ENCODE peak calls at places on chromosomes 5 and 9, in four cellular contexts. T, M, I and Y are unnamed samples.

GRCh38 chr5:33939863-33940262 is 3.7 kb downstream of the RXFP3 start:
- DNase-seq in T (no peak), M (no peak), I (no peak), Y (peak)

GRCh38 chr9:621199-621860 is 220.2 kb upstream of the DMRT1 start:
- DNase-seq in T (no peak), M (no peak), I (no peak), Y (no peak)

GRCh38 chr9:34492051-34492450 is 30.7 kb downstream of the ENHO start:
- DNase-seq in T (no peak), M (no peak), I (no peak), Y (no peak)

GRCh38 chr5:177471610-177472356 is 1.7 kb downstream of the DBN1 start:
- DNase-seq in T (no peak), M (no peak), I (no peak), Y (no peak)

GRCh38 chr9:9820411-9820810 is 792.4 kb downstream of the PTPRD start:
- DNase-seq in T (no peak), M (no peak), I (no peak), Y (peak)

GRCh38 chr5:172806897-172807672 is 27.0 kb upstream of the ERGIC1 start:
- DNase-seq in T (no peak), M (peak), I (peak), Y (peak)

GRCh38 chr5:148179234-148179824 is 11.0 kb downstream of the SPINK14 start:
- DNase-seq in T (peak), M (no peak), I (no peak), Y (peak)

GRCh38 chr9:116641292-116642059 is 45.6 kb upstream of the TRIM32 start:
- DNase-seq in T (no peak), M (no peak), I (no peak), Y (no peak)

GRCh38 chr5:134524219-134524825 is 1.1 kb upstream of the JADE2 start:
- DNase-seq in T (no peak), M (peak), I (peak), Y (peak)

GRCh38 chr5:176743136-176743827 is 67.1 kb upstream of the UNC5A start:
- DNase-seq in T (no peak), M (peak), I (peak), Y (no peak)

GRCh38 chr9:37840560-37841194 is 40.1 kb downstream of the DCAF10 start:
- DNase-seq in T (no peak), M (no peak), I (no peak), Y (peak)

DNA sequence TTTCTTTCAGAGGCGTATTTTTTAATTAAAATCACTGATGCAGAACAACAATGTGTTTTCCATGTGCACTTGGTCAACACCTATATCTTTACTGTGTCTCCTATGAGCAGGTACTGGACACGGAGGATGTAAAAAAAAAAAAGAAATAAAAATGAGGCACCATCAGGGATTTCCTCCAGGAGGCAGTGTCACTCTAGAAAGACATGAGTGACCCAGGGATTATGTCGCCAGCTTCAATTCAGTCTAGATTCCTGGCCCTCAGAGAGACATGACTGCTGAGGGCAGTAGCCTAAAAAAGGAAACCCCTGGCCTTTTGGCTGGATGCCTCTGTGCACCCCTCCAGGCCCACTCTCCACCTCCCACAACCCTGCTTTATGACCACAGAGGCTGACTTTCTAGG is 18.3 kb upstream of the IL33 start:
- DNase-seq in T (peak), M (peak), I (no peak), Y (no peak)
- H2AFZ ChIP-seq in T (no peak), M (no peak), I (no peak), Y (no peak)

GRCh38 chr9:109254317-109254716 is 66.5 kb downstream of the EPB41L4B start:
- DNase-seq in T (no peak), M (no peak), I (no peak), Y (peak)
- H2BK15ac ChIP-seq in T (no peak), M (no peak), I (no peak), Y (no peak)

GRCh38 chr9:102362463-102363138 is 624.2 kb upstream of the GRIN3A start:
- DNase-seq in T (no peak), M (peak), I (no peak), Y (no peak)
- H2BK12ac ChIP-seq in T (no peak), M (no peak), I (no peak), Y (no peak)

GRCh38 chr5:107285772-107286171 is 385.0 kb downstream of the EFNA5 start:
- DNase-seq in T (no peak), M (no peak), I (no peak), Y (no peak)

GRCh38 chr5:107284822-107285510 is 385.8 kb downstream of the EFNA5 start:
- DNase-seq in T (no peak), M (no peak), I (no peak), Y (peak)

GRCh38 chr5:107290780-107291398 is 379.8 kb downstream of the EFNA5 start:
- DNase-seq in T (no peak), M (no peak), I (no peak), Y (no peak)

GRCh38 chr5:107286447-107287098 is 384.2 kb downstream of the EFNA5 start:
- DNase-seq in T (no peak), M (no peak), I (no peak), Y (no peak)

GRCh38 chr5:107289030-107289714 is 381.6 kb downstream of the EFNA5 start:
- DNase-seq in T (no peak), M (no peak), I (no peak), Y (no peak)
- H2AFZ ChIP-seq in T (no peak), M (no peak), I (no peak), Y (no peak)

GRCh38 chr9:107333363-107333762 is 50.3 kb downstream of the RAD23B start:
- DNase-seq in T (no peak), M (no peak), I (no peak), Y (no peak)
- H2BK15ac ChIP-seq in T (no peak), M (no peak), I (no peak), Y (no peak)

DNA sequence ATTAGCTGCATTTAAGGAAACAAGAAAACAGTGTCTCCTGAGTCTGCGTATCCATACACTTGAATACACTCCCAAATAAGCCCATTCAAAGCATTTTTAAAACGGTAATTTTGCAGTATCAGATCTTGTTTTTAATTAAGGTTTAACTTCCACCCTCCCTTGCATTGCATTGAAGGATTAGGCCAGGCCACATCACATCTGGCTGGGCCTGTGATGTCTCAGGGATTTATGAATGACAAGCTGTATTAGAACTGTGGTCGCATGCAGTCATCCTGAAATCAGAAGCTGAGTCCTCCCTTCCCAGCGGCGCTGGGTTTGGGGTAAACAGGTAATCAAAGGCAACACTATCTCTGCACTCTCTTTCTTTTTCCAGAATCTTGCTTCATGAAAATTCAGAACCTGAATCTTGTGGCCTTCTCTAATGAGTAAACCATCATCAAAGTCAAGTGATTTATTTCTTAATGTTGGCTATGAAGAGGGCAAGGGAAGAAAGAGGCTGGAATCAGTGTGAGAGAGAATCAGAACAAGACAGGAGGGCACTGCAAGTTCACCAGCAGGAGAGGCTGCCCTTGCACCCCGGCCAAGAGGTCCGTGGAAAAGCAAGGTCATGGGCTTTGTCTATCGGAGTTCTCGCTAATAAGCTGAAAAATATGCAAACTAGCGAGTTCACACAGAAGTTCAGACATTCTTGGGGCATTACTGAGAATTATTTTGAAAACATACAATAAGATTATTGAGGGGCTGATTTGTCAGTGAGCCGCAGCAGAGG is 80.0 kb upstream of the ZSWIM6 start:
- DNase-seq in T (no peak), M (no peak), I (no peak), Y (no peak)
- H2BK12ac ChIP-seq in T (no peak), M (no peak), I (no peak), Y (no peak)

GRCh38 chr5:38796739-38797108 is 49.1 kb upstream of the OSMR start:
- DNase-seq in T (no peak), M (no peak), I (no peak), Y (no peak)

GRCh38 chr5:38797838-38798237 is 48.0 kb upstream of the OSMR start:
- DNase-seq in T (no peak), M (no peak), I (no peak), Y (no peak)

GRCh38 chr5:38794986-38795385 is 50.8 kb upstream of the OSMR start:
- DNase-seq in T (no peak), M (no peak), I (no peak), Y (no peak)

GRCh38 chr5:38793099-38793498 is 52.7 kb upstream of the OSMR start:
- DNase-seq in T (no peak), M (no peak), I (no peak), Y (no peak)

DNA sequence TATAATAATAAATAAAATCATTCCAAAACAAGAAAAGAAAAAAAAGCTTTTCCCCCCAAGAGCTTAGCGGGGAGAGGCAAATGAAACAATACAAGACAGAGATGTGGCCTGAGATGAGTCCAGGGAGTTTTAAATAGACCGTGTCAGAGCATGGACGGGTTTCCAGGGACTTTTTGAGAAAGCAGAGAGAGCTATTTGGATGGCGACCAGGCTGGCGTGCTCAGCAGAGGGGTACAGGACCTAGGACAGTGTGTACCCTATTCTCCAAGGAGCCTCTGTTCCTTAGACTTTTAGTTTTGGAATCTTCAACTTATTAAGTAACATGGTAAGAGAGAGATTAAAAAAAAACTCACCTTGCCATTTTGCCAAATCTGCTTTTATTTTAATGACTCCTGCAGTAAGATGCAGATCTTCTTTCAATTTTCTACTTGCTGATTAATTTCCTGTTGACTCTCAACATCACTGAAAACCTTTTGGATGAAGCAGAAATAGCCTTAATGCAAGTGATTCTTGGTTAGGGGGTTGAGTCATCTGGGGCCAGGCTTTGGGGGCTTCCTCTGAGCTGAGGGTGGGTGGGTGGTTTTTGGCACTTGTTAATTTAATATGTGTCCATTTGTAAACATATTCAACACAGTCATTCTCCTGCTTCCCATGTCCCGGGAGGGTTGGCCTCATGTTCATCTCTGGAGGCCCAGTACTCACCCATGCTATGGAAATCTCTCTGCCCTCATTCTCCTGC is 49.6 kb upstream of the OSMR start:
- DNase-seq in T (no peak), M (no peak), I (no peak), Y (peak)
- H2AFZ ChIP-seq in T (no peak), M (no peak), I (no peak), Y (no peak)

DNA sequence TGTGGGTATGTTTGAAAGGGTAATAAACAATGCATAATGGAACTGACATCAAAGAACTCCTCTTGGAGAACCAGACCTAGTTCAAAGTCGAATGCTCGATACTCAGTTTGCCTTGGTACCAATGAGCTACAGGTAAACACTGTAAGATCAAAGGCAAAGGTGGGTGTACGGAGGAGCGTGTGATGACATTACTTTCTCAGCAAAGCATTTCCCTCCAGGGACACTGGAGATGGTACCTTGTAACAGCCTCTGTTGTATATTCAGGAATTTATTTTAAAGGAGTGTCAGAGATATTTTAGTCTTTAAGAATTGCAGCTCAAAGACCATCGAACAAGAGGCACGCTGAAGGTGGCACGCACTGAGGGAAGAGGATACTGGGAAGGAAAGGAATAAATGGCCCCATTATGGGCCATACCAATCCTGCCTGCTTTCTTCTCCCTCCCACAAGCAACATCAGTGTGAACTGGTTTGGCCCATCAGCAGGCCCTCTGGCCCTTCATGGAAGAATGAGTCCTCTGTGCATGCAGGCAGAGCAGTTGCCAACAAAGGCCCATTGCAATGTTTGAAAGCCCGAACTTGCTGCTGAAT is 410.3 kb downstream of the ACTL7B start:
- DNase-seq in T (no peak), M (no peak), I (no peak), Y (no peak)
- H2BK15ac ChIP-seq in T (no peak), M (no peak), I (no peak), Y (peak)

DNA sequence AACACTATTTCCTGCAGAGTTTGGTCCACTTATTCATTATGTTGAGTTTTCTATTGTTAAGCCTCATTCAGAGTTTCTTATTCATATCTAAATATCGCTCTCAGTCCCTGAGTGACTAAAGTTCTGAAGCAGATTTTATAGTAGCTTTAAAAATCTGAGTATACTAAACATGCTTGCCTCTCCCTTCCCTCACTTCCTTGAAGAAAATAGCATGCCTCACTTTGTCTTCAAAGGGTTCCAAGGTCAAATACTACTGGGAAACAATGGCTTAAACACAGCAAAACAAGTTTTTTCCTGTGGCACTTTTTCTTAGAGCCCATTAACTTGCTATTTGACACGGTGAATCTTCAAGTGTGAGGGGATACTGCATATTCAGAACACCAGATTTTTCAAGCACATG is 41.1 kb upstream of the DAB2 start:
- DNase-seq in T (no peak), M (no peak), I (no peak), Y (no peak)
- H2BK12ac ChIP-seq in T (no peak), M (no peak), I (no peak), Y (no peak)

DNA sequence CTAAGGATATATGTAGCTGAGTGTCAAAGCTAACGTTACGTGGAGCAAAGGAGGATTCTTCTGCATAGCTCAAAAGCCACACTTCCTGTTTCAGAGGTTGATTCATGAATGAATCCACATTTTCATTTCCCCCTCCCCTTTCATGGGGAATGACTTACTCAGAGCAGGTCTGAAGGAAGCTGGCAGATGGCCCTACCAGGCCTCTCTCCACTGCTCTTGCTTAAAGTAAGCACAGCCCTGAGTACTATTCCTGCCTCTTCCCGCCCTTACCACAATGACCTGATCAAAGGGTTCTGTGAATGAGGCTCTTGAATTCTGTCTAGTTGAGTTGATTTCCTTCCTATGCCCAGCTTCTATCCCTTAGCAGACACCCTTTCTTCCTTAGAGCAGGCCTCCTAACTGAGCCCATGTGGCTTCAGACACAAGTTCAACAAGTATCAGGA is 6.3 kb downstream of the IGIP start:
- DNase-seq in T (no peak), M (no peak), I (no peak), Y (peak)
- H2AFZ ChIP-seq in T (no peak), M (no peak), I (no peak), Y (no peak)